ENCODE peak calls at places on chromosomes 12 and 14, in nine cellular contexts. U is mesendoderm; K is PC-3; D is CD8-positive, alpha-beta T cell; G is mesenchymal stem cell; Y is thoracic aorta; A is tibial artery; V is right atrium auricular region; T is HCT116. E is an unnamed sample. For H3K27me3, the result is how much of the 10 kb centered on the place peaks cover.

GRCh38 chr14:101721951-101722661 is 39.4 kb upstream of the PPP2R5C start:
- DNase-seq in K (peak), A (no peak), D (peak), Y (no peak), G (peak), U (peak), V (peak), T (no peak), E (no peak)

GRCh38 chr12:28189774-28190320 is 409 bp upstream of the CCDC91 start:
- DNase-seq in U (no peak), Y (no peak), A (no peak), T (no peak), V (no peak), D (no peak), G (no peak), K (no peak), E (peak)

GRCh38 chr12:107027304-107028053 is 40.5 kb upstream of the MTERF2 start:
- DNase-seq in D (no peak), G (peak), T (peak), Y (no peak), V (no peak), K (peak), U (peak), A (no peak), E (peak)

GRCh38 chr14:106788534-106788933 is 1262.2 kb downstream of the TMEM121 start:
- DNase-seq in D (no peak), U (no peak), A (no peak), G (no peak), V (no peak), Y (no peak), K (no peak), T (no peak), E (no peak)

GRCh38 chr14:52063107-52063506 is 5.8 kb downstream of the NID2 start:
- DNase-seq in V (no peak), D (no peak), G (no peak), K (no peak), A (no peak), U (peak), Y (no peak), T (no peak), E (no peak)

GRCh38 chr14:105880616-105881015 is 354.2 kb downstream of the TMEM121 start:
- DNase-seq in G (no peak), T (no peak), K (no peak), D (no peak), A (peak), Y (no peak), U (no peak), V (no peak), E (no peak)

GRCh38 chr12:88571543-88571942 is 8.7 kb downstream of the KITLG start:
- DNase-seq in K (no peak), V (no peak), T (no peak), Y (no peak), D (no peak), A (no peak), U (no peak), G (no peak), E (no peak)

GRCh38 chr14:21025374-21026151 is 702 bp upstream of the NDRG2 start:
- DNase-seq in V (peak), G (no peak), K (no peak), D (peak), T (no peak), A (peak), U (peak), Y (no peak), E (no peak)

GRCh38 chr12:100926669-100927248 is 132.2 kb downstream of the ANO4 start:
- DNase-seq in D (no peak), U (peak), V (no peak), Y (no peak), T (peak), A (no peak), K (peak), G (peak), E (no peak)

GRCh38 chr14:97120204-97121120 is 323.3 kb downstream of the VRK1 start:
- DNase-seq in U (peak), T (no peak), D (peak), A (no peak), V (no peak), Y (no peak), K (peak), G (no peak), E (no peak)

GRCh38 chr14:82075566-82075965 is 541.9 kb upstream of the SEL1L start:
- DNase-seq in A (no peak), G (no peak), D (no peak), T (no peak), K (peak), V (no peak), Y (no peak), U (peak), E (no peak)

GRCh38 chr12:116319851-116320621 is 42.5 kb upstream of the MED13L start:
- DNase-seq in T (no peak), V (peak), A (peak), D (no peak), K (peak), G (peak), U (no peak), Y (peak), E (peak)

GRCh38 chr12:111359231-111359913 is 9.5 kb downstream of the PHETA1 start:
- DNase-seq in U (no peak), D (no peak), T (no peak), G (peak), A (peak), V (no peak), K (no peak), Y (no peak), E (no peak)

GRCh38 chr14:72961579-72962335 is 35.5 kb downstream of the DCAF4 start:
- DNase-seq in T (peak), V (no peak), K (peak), A (no peak), Y (no peak), G (peak), U (peak), D (no peak), E (no peak)

GRCh38 chr14:31286456-31287293 is 79.1 kb upstream of the HECTD1 start:
- DNase-seq in U (peak), A (no peak), K (peak), T (peak), D (no peak), Y (no peak), V (no peak), G (no peak), E (no peak)

GRCh38 chr12:132275110-132275531 is 54.3 kb downstream of the GALNT9 start:
- DNase-seq in G (no peak), Y (no peak), D (no peak), T (peak), U (peak), A (no peak), V (no peak), K (peak), E (peak)

GRCh38 chr12:108392284-108392683 is 53.2 kb upstream of the CMKLR1 start:
- DNase-seq in A (no peak), V (no peak), D (no peak), K (no peak), Y (no peak), T (no peak), G (no peak), U (no peak), E (no peak)

GRCh38 chr14:72443256-72443655 is 450.6 kb downstream of the DPF3 start:
- DNase-seq in Y (no peak), U (no peak), K (no peak), G (no peak), T (no peak), A (no peak), V (no peak), D (no peak), E (no peak)

GRCh38 chr12:76277480-76277879 is 70.7 kb downstream of the BBS10 start:
- DNase-seq in G (peak), T (no peak), A (no peak), D (no peak), K (peak), V (no peak), Y (no peak), U (no peak), E (peak)

GRCh38 chr14:20811994-20812393 is 9.3 kb upstream of the RNASE1 start:
- DNase-seq in Y (no peak), T (no peak), D (no peak), V (no peak), K (no peak), A (no peak), U (no peak), G (no peak), E (no peak)

DNA sequence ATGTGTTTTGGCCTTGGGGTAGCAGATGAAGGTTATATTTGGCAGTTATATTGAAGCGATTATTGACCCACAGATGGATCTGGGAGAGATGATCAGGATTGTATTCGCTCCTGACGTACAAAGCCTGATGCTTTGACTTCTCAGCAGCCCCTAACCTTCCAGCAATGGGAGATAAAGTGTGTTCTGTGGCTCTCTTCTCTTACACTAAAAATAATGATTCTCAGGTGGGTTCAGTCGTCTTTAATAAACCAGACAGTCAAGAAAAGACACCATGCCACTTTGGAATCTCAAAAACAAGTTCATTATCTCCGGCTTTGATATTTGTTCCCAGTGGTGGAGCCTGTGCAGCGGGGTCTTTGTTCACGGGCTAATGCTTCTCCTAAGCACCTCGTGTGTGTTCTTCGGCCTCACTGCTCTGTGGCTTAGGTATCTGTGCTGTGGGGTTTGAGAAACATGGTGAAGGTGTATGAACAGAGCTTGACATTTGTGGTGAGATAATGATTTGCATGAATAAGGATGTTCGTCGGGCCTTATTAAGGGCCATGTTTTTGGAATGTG is 1.6 kb downstream of the ACVR1B start:
- DNase-seq in T (no peak), V (no peak), D (no peak), U (no peak), G (no peak), K (no peak), A (no peak), Y (no peak), E (no peak)
- H3K4me3 ChIP-seq in T (no peak), V (peak), D (no peak), U (no peak), G (peak), K (peak), A (peak), Y (peak), E (peak)

GRCh38 chr14:22098435-22098834 is 424.8 kb upstream of the OR4E1 start:
- DNase-seq in D (no peak), G (no peak), T (no peak), Y (no peak), A (no peak), V (no peak), U (no peak), K (no peak), E (no peak)
- H3K27me3 ChIP-seq in D (under half), G (under half), T (under half), Y (under half), A (under half), V (under half), U (under half), K (under half), E (under half)

DNA sequence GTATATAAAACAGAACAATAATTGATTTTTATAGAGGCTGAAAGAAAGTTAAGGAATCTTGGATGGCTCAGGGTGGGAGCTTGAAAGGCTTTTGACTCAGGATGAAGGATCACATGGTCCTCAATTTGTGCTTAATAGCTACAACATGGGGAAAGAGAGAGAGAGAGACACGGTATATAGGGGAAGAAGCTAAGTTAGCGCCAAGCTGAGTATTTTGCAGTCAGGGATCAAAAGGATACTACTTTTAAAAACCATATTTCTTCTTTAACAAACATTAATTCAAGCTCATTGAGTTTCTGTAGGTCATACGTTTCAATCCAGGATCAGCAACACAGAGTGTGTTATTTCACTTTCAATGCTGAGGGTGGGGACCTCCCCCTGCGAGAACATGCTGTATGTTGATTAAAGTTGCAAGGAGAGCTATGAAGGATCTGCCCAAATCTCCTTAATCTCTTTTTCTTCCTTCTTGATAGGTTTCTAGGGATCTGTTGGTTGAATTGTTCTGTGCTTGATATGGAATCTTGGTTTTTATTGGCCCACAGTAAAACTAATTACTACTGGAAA is 133.1 kb upstream of the NUDT4 start:
- DNase-seq in T (no peak), A (no peak), G (no peak), V (no peak), D (no peak), Y (no peak), K (no peak), U (no peak), E (no peak)
- H3K27ac ChIP-seq in T (no peak), A (no peak), G (no peak), V (no peak), D (peak), Y (no peak), K (no peak), U (no peak), E (no peak)

DNA sequence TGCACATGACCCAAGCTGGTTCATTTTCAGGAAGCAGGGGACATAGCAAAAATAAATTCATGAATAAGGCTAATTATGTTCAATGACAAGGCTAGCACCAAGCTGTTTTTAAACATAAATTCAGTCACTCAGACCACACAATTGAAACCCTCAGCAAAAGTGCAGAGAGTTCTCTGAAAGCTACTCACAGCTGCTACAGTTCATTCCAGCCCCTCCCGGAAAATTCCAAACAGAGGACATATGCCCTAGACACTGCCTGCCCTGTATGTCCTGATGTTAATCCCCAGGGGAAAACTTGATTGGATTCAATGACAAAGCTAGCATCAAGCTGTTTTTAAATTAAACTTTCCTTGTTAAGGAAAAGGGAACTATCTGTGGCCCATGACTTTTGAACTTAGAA is 383.4 kb downstream of the C12orf75 start:
- DNase-seq in U (no peak), V (no peak), A (no peak), G (no peak), Y (no peak), K (no peak), T (no peak), D (no peak), E (no peak)
- H3K4me3 ChIP-seq in U (no peak), V (no peak), A (no peak), G (no peak), Y (no peak), K (no peak), T (no peak), D (no peak), E (no peak)

GRCh38 chr12:53751336-53752191 is at the start of gene CISTR:
- DNase-seq in D (peak), Y (no peak), G (peak), K (no peak), V (no peak), T (no peak), A (no peak), U (peak), E (no peak)

GRCh38 chr12:53749986-53750811 is 1.6 kb downstream of the CISTR start:
- DNase-seq in A (no peak), Y (no peak), U (no peak), V (no peak), D (no peak), G (no peak), K (no peak), T (no peak), E (no peak)

GRCh38 chr12:53750812-53751335 is 905 bp downstream of the CISTR start:
- DNase-seq in A (no peak), U (peak), G (peak), T (no peak), V (no peak), D (peak), Y (no peak), K (no peak), E (no peak)

GRCh38 chr12:53752651-53753050 is 872 bp upstream of the CISTR start:
- DNase-seq in T (no peak), G (no peak), V (no peak), K (no peak), D (no peak), A (no peak), U (no peak), Y (no peak), E (no peak)

GRCh38 chr12:53752192-53752601 is 418 bp upstream of the CISTR start:
- DNase-seq in T (no peak), A (no peak), U (no peak), G (no peak), K (no peak), Y (no peak), D (no peak), V (no peak), E (no peak)
- H3K27me3 ChIP-seq in T (under half), A (under half), U (half or more), G (half or more), K (under half), Y (under half), D (under half), V (under half), E (half or more)

GRCh38 chr12:2013527-2014223 is 9.4 kb upstream of the DCP1B start:
- DNase-seq in Y (no peak), A (peak), V (no peak), D (no peak), U (peak), T (no peak), G (peak), K (no peak), E (no peak)
- H3K27ac ChIP-seq in Y (no peak), A (peak), V (peak), D (no peak), U (no peak), T (no peak), G (no peak), K (no peak), E (no peak)

GRCh38 chr14:57025456-57025855 is 215.2 kb upstream of the OTX2 start:
- DNase-seq in G (no peak), U (no peak), T (no peak), V (no peak), Y (no peak), K (no peak), A (no peak), D (no peak), E (no peak)
- H3K4me3 ChIP-seq in G (no peak), U (no peak), T (no peak), V (no peak), Y (no peak), K (no peak), A (no peak), D (no peak), E (no peak)